ENCODE peak calls at places on chromosome 3, in six cellular contexts. One of them, this sample, is unnamed.

GRCh38 chr3:55524565-55525244 is 37.6 kb upstream of the WNT5A start:
- DNase-seq in keratinocyte: no peak
- DNase-seq in DND-41: no peak
- DNase-seq in body of pancreas: no peak
- DNase-seq in CD8-positive, alpha-beta T cell: no peak
- DNase-seq in esophagus squamous epithelium: no peak
- DNase-seq in this sample: no peak

GRCh38 chr3:71066356-71066755 is 517.2 kb downstream of the FOXP1 start:
- DNase-seq in keratinocyte: no peak
- DNase-seq in DND-41: peak
- DNase-seq in body of pancreas: peak
- DNase-seq in CD8-positive, alpha-beta T cell: peak
- DNase-seq in esophagus squamous epithelium: no peak
- DNase-seq in this sample: no peak

GRCh38 chr3:7333125-7333524 is 472.2 kb downstream of the GRM7 start:
- DNase-seq in keratinocyte: no peak
- DNase-seq in DND-41: no peak
- DNase-seq in body of pancreas: no peak
- DNase-seq in CD8-positive, alpha-beta T cell: no peak
- DNase-seq in esophagus squamous epithelium: no peak
- DNase-seq in this sample: no peak

GRCh38 chr3:191397771-191398170 is 63.2 kb upstream of the PYDC2 start:
- DNase-seq in keratinocyte: no peak
- DNase-seq in DND-41: no peak
- DNase-seq in body of pancreas: no peak
- DNase-seq in CD8-positive, alpha-beta T cell: no peak
- DNase-seq in esophagus squamous epithelium: no peak
- DNase-seq in this sample: no peak

GRCh38 chr3:152403632-152404066 is 134.9 kb downstream of the MBNL1 start:
- DNase-seq in keratinocyte: no peak
- DNase-seq in DND-41: no peak
- DNase-seq in body of pancreas: peak
- DNase-seq in CD8-positive, alpha-beta T cell: no peak
- DNase-seq in esophagus squamous epithelium: no peak
- DNase-seq in this sample: peak

GRCh38 chr3:85254738-85255137 is 295.9 kb downstream of the CADM2 start:
- DNase-seq in keratinocyte: no peak
- DNase-seq in DND-41: no peak
- DNase-seq in body of pancreas: no peak
- DNase-seq in CD8-positive, alpha-beta T cell: no peak
- DNase-seq in esophagus squamous epithelium: no peak
- DNase-seq in this sample: no peak

GRCh38 chr3:83438177-83438576 is 1520.6 kb upstream of the CADM2 start:
- DNase-seq in keratinocyte: no peak
- DNase-seq in DND-41: no peak
- DNase-seq in body of pancreas: no peak
- DNase-seq in CD8-positive, alpha-beta T cell: no peak
- DNase-seq in esophagus squamous epithelium: no peak
- DNase-seq in this sample: no peak

GRCh38 chr3:99846472-99846871 is 28.8 kb downstream of the CMSS1 start:
- DNase-seq in keratinocyte: no peak
- DNase-seq in DND-41: no peak
- DNase-seq in body of pancreas: no peak
- DNase-seq in CD8-positive, alpha-beta T cell: no peak
- DNase-seq in esophagus squamous epithelium: no peak
- DNase-seq in this sample: no peak

GRCh38 chr3:64627042-64627441 is 60.8 kb downstream of the ADAMTS9 start:
- DNase-seq in keratinocyte: no peak
- DNase-seq in DND-41: no peak
- DNase-seq in body of pancreas: no peak
- DNase-seq in CD8-positive, alpha-beta T cell: no peak
- DNase-seq in esophagus squamous epithelium: no peak
- DNase-seq in this sample: no peak

GRCh38 chr3:197511853-197512635 is 43.7 kb downstream of the BDH1 start:
- DNase-seq in keratinocyte: no peak
- DNase-seq in DND-41: no peak
- DNase-seq in body of pancreas: no peak
- DNase-seq in CD8-positive, alpha-beta T cell: no peak
- DNase-seq in esophagus squamous epithelium: no peak
- DNase-seq in this sample: no peak
- TF ChIP-seq CTCF in keratinocyte: no peak
- TF ChIP-seq CTCF in DND-41: peak
- TF ChIP-seq CTCF in body of pancreas: no peak
- TF ChIP-seq CTCF in CD8-positive, alpha-beta T cell: no peak
- TF ChIP-seq CTCF in esophagus squamous epithelium: no peak
- TF ChIP-seq CTCF in this sample: no peak

GRCh38 chr3:113221703-113222257 is 10.4 kb downstream of the BOC start:
- DNase-seq in keratinocyte: no peak
- DNase-seq in DND-41: no peak
- DNase-seq in body of pancreas: no peak
- DNase-seq in CD8-positive, alpha-beta T cell: no peak
- DNase-seq in esophagus squamous epithelium: no peak
- DNase-seq in this sample: no peak
- H3K27ac ChIP-seq in keratinocyte: no peak
- H3K27ac ChIP-seq in DND-41: no peak
- H3K27ac ChIP-seq in body of pancreas: no peak
- H3K27ac ChIP-seq in CD8-positive, alpha-beta T cell: no peak
- H3K27ac ChIP-seq in esophagus squamous epithelium: peak
- H3K27ac ChIP-seq in this sample: no peak

DNA sequence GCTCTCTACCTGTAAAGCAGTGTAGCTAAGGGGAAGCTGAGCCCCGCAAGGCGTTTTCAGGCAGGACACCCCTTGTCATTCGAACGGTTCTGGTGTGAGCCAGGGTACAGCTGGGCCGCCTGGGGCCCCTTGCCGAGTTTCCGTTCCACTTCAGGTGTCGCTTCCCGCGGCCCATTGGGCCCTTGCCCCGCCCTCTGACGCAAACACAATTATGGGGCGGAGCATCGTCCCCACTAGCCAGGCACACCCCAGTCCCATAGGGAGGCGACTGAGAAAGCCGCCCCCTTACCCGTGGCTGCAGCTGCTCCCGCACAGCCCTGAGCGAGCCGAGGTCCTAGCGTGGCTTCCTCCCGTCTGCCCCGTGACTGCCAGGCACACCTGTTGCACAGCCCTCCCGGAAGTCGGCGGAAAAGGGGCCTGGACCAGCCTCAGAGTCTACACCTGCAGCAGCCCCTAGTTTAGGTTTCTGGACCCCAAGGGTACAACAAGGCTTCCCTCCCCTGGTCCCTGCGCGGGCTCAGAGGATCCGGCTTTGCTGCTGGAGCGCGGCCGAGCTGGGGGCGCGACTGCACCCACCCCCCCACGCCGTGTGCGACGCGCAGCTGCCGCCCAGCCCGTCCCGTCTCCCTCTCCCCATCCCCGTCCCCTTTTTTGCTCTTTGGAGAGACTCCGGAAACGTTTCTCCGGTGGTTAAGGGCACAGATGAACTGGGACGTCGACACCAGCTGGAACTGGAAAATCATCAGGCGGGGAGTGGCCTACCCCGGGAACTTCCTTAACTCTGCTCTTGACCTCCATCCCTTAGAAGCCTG is at the start of gene PLSCR2:
- DNase-seq in keratinocyte: no peak
- DNase-seq in DND-41: no peak
- DNase-seq in body of pancreas: peak
- DNase-seq in CD8-positive, alpha-beta T cell: peak
- DNase-seq in esophagus squamous epithelium: peak
- DNase-seq in this sample: peak
- H3K4me3 ChIP-seq in keratinocyte: peak
- H3K4me3 ChIP-seq in DND-41: no peak
- H3K4me3 ChIP-seq in body of pancreas: peak
- H3K4me3 ChIP-seq in CD8-positive, alpha-beta T cell: peak
- H3K4me3 ChIP-seq in esophagus squamous epithelium: peak
- H3K4me3 ChIP-seq in this sample: peak

GRCh38 chr3:162777118-162777517 is 1280.5 kb downstream of the OTOL1 start:
- DNase-seq in keratinocyte: no peak
- DNase-seq in DND-41: no peak
- DNase-seq in body of pancreas: no peak
- DNase-seq in CD8-positive, alpha-beta T cell: no peak
- DNase-seq in esophagus squamous epithelium: no peak
- DNase-seq in this sample: no peak
- TF ChIP-seq CTCF in keratinocyte: no peak
- TF ChIP-seq CTCF in DND-41: peak
- TF ChIP-seq CTCF in body of pancreas: no peak
- TF ChIP-seq CTCF in CD8-positive, alpha-beta T cell: no peak
- TF ChIP-seq CTCF in esophagus squamous epithelium: no peak
- TF ChIP-seq CTCF in this sample: no peak

DNA sequence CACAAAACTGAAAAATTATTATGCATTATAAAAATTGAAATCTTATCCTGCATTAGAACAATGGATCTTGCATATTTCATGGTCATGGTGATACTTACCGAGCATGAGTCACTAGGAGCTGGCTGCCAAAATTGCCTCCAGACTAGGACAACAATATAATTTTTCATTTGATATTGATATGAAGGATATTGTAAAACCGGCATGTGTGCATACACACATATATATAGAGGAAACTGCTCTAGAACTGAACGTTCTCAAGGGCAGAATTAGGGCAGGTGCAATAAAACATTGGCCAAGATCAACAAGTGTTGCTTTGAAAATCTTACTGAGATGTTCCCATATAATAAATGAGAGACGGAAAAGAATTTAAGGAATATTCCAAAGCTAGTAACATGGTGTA is 319.4 kb upstream of the POU1F1 start:
- DNase-seq in keratinocyte: no peak
- DNase-seq in DND-41: no peak
- DNase-seq in body of pancreas: no peak
- DNase-seq in CD8-positive, alpha-beta T cell: no peak
- DNase-seq in esophagus squamous epithelium: no peak
- DNase-seq in this sample: no peak
- H3K27ac ChIP-seq in keratinocyte: no peak
- H3K27ac ChIP-seq in DND-41: no peak
- H3K27ac ChIP-seq in body of pancreas: no peak
- H3K27ac ChIP-seq in CD8-positive, alpha-beta T cell: no peak
- H3K27ac ChIP-seq in esophagus squamous epithelium: no peak
- H3K27ac ChIP-seq in this sample: no peak

DNA sequence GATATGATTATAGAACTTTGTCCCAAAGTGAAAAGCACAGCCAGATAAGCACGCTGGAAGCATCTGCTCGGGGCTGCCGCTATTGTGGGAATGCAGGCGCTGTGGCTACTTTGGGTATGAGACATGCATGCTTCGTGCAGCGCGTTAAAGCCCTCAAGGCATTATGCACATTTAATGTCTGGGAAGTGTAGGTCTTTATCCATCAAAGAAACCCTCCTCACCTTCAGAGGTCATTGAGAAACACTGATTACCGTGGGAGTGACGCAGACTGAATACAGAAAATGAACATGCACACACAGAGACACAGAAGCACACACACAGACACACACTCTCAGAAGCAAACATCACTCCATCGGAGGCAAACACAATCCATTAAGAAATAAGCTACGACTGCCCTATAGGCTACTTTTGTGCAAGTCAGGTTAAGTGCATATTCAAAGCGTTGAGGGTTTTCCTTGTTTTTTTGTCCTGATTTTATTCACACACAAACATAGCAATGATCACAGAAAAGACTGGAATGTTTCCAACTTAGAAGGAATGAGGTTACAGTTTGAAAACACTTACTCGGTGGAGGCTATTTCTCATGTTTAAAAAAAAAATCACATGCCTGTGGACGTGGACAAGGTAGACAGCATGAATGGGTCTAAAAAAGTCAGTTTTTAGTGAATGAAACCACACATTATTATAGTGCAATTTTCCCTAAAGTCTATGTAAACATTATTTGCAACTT is 68.5 kb downstream of the PLCH1 start:
- DNase-seq in keratinocyte: no peak
- DNase-seq in DND-41: no peak
- DNase-seq in body of pancreas: peak
- DNase-seq in CD8-positive, alpha-beta T cell: no peak
- DNase-seq in esophagus squamous epithelium: no peak
- DNase-seq in this sample: no peak
- H3K4me3 ChIP-seq in keratinocyte: no peak
- H3K4me3 ChIP-seq in DND-41: no peak
- H3K4me3 ChIP-seq in body of pancreas: no peak
- H3K4me3 ChIP-seq in CD8-positive, alpha-beta T cell: no peak
- H3K4me3 ChIP-seq in esophagus squamous epithelium: no peak
- H3K4me3 ChIP-seq in this sample: peak

GRCh38 chr3:23761440-23761896 is 44.3 kb upstream of the UBE2E1 start:
- DNase-seq in keratinocyte: no peak
- DNase-seq in DND-41: no peak
- DNase-seq in body of pancreas: peak
- DNase-seq in CD8-positive, alpha-beta T cell: no peak
- DNase-seq in esophagus squamous epithelium: no peak
- DNase-seq in this sample: no peak
- TF ChIP-seq CTCF in keratinocyte: peak
- TF ChIP-seq CTCF in DND-41: peak
- TF ChIP-seq CTCF in body of pancreas: no peak
- TF ChIP-seq CTCF in CD8-positive, alpha-beta T cell: no peak
- TF ChIP-seq CTCF in esophagus squamous epithelium: peak
- TF ChIP-seq CTCF in this sample: peak

GRCh38 chr3:172595648-172596393 is 72.6 kb upstream of the TNFSF10 start:
- DNase-seq in keratinocyte: no peak
- DNase-seq in DND-41: peak
- DNase-seq in body of pancreas: peak
- DNase-seq in CD8-positive, alpha-beta T cell: peak
- DNase-seq in esophagus squamous epithelium: no peak
- DNase-seq in this sample: no peak

GRCh38 chr3:172591171-172591605 is 68.0 kb upstream of the TNFSF10 start:
- DNase-seq in keratinocyte: no peak
- DNase-seq in DND-41: peak
- DNase-seq in body of pancreas: no peak
- DNase-seq in CD8-positive, alpha-beta T cell: no peak
- DNase-seq in esophagus squamous epithelium: no peak
- DNase-seq in this sample: no peak

GRCh38 chr3:172592898-172593669 is 69.9 kb upstream of the TNFSF10 start:
- DNase-seq in keratinocyte: no peak
- DNase-seq in DND-41: peak
- DNase-seq in body of pancreas: no peak
- DNase-seq in CD8-positive, alpha-beta T cell: no peak
- DNase-seq in esophagus squamous epithelium: no peak
- DNase-seq in this sample: no peak

GRCh38 chr3:172596394-172596706 is 73.1 kb upstream of the TNFSF10 start:
- DNase-seq in keratinocyte: no peak
- DNase-seq in DND-41: no peak
- DNase-seq in body of pancreas: no peak
- DNase-seq in CD8-positive, alpha-beta T cell: no peak
- DNase-seq in esophagus squamous epithelium: no peak
- DNase-seq in this sample: no peak

GRCh38 chr3:172591876-172592771 is 68.9 kb upstream of the TNFSF10 start:
- DNase-seq in keratinocyte: no peak
- DNase-seq in DND-41: peak
- DNase-seq in body of pancreas: no peak
- DNase-seq in CD8-positive, alpha-beta T cell: peak
- DNase-seq in esophagus squamous epithelium: no peak
- DNase-seq in this sample: no peak
- H3K27ac ChIP-seq in keratinocyte: no peak
- H3K27ac ChIP-seq in DND-41: peak
- H3K27ac ChIP-seq in body of pancreas: no peak
- H3K27ac ChIP-seq in CD8-positive, alpha-beta T cell: no peak
- H3K27ac ChIP-seq in esophagus squamous epithelium: no peak
- H3K27ac ChIP-seq in this sample: peak

This sample was measured in upper lobe of right lung.